ENCODE peak calls at places on chromosomes 12 and 14, in eight cellular contexts. One of them, this sample, is unnamed.

GRCh38 chr14:21039059-21039422 is 3.1 kb upstream of the RNASE7 start:
- DNase-seq in CD8-positive, alpha-beta memory T cell: no peak
- DNase-seq in spleen: peak
- DNase-seq in endothelial cell: peak
- DNase-seq in kidney tubule cell: no peak
- DNase-seq in fibroblast of lung: peak
- DNase-seq in GF-D8: no peak
- DNase-seq in stimulated activated CD4-positive, alpha-beta T cell treated with anti-CD3 and anti-CD28 coated beads, Interleukin-2, amount 100 ng/mL, for 48 hours: no peak
- DNase-seq in this sample: peak

GRCh38 chr14:82046512-82047226 is 513.0 kb upstream of the SEL1L start:
- DNase-seq in CD8-positive, alpha-beta memory T cell: no peak
- DNase-seq in spleen: no peak
- DNase-seq in endothelial cell: no peak
- DNase-seq in kidney tubule cell: no peak
- DNase-seq in fibroblast of lung: no peak
- DNase-seq in GF-D8: no peak
- DNase-seq in stimulated activated CD4-positive, alpha-beta T cell treated with anti-CD3 and anti-CD28 coated beads, Interleukin-2, amount 100 ng/mL, for 48 hours: no peak
- DNase-seq in this sample: no peak

GRCh38 chr12:69985656-69986055 is 160.6 kb downstream of the MYRFL start:
- DNase-seq in CD8-positive, alpha-beta memory T cell: no peak
- DNase-seq in spleen: no peak
- DNase-seq in endothelial cell: no peak
- DNase-seq in kidney tubule cell: peak
- DNase-seq in fibroblast of lung: no peak
- DNase-seq in GF-D8: no peak
- DNase-seq in stimulated activated CD4-positive, alpha-beta T cell treated with anti-CD3 and anti-CD28 coated beads, Interleukin-2, amount 100 ng/mL, for 48 hours: no peak
- DNase-seq in this sample: no peak

GRCh38 chr12:92717202-92717601 is 14.4 kb downstream of the PLEKHG7 start:
- DNase-seq in CD8-positive, alpha-beta memory T cell: no peak
- DNase-seq in spleen: no peak
- DNase-seq in endothelial cell: peak
- DNase-seq in kidney tubule cell: peak
- DNase-seq in fibroblast of lung: peak
- DNase-seq in GF-D8: peak
- DNase-seq in stimulated activated CD4-positive, alpha-beta T cell treated with anti-CD3 and anti-CD28 coated beads, Interleukin-2, amount 100 ng/mL, for 48 hours: no peak
- DNase-seq in this sample: peak

GRCh38 chr14:97061198-97061597 is 264.0 kb downstream of the VRK1 start:
- DNase-seq in CD8-positive, alpha-beta memory T cell: no peak
- DNase-seq in spleen: no peak
- DNase-seq in endothelial cell: no peak
- DNase-seq in kidney tubule cell: no peak
- DNase-seq in fibroblast of lung: no peak
- DNase-seq in GF-D8: no peak
- DNase-seq in stimulated activated CD4-positive, alpha-beta T cell treated with anti-CD3 and anti-CD28 coated beads, Interleukin-2, amount 100 ng/mL, for 48 hours: no peak
- DNase-seq in this sample: no peak

GRCh38 chr14:87794566-87794965 is 198.4 kb downstream of the GALC start:
- DNase-seq in CD8-positive, alpha-beta memory T cell: no peak
- DNase-seq in spleen: no peak
- DNase-seq in endothelial cell: no peak
- DNase-seq in kidney tubule cell: no peak
- DNase-seq in fibroblast of lung: no peak
- DNase-seq in GF-D8: no peak
- DNase-seq in stimulated activated CD4-positive, alpha-beta T cell treated with anti-CD3 and anti-CD28 coated beads, Interleukin-2, amount 100 ng/mL, for 48 hours: no peak
- DNase-seq in this sample: no peak

GRCh38 chr12:70985850-70986249 is 65.3 kb upstream of the PTPRR start:
- DNase-seq in CD8-positive, alpha-beta memory T cell: no peak
- DNase-seq in spleen: no peak
- DNase-seq in endothelial cell: no peak
- DNase-seq in kidney tubule cell: no peak
- DNase-seq in fibroblast of lung: peak
- DNase-seq in GF-D8: no peak
- DNase-seq in stimulated activated CD4-positive, alpha-beta T cell treated with anti-CD3 and anti-CD28 coated beads, Interleukin-2, amount 100 ng/mL, for 48 hours: no peak
- DNase-seq in this sample: peak

GRCh38 chr14:50928002-50928635 is 16.2 kb downstream of the PYGL start:
- DNase-seq in CD8-positive, alpha-beta memory T cell: no peak
- DNase-seq in spleen: no peak
- DNase-seq in endothelial cell: no peak
- DNase-seq in kidney tubule cell: peak
- DNase-seq in fibroblast of lung: peak
- DNase-seq in GF-D8: peak
- DNase-seq in stimulated activated CD4-positive, alpha-beta T cell treated with anti-CD3 and anti-CD28 coated beads, Interleukin-2, amount 100 ng/mL, for 48 hours: no peak
- DNase-seq in this sample: peak

GRCh38 chr12:123142948-123143752 is 7.7 kb downstream of the PITPNM2 start:
- DNase-seq in CD8-positive, alpha-beta memory T cell: no peak
- DNase-seq in spleen: no peak
- DNase-seq in endothelial cell: no peak
- DNase-seq in kidney tubule cell: peak
- DNase-seq in fibroblast of lung: no peak
- DNase-seq in GF-D8: no peak
- DNase-seq in stimulated activated CD4-positive, alpha-beta T cell treated with anti-CD3 and anti-CD28 coated beads, Interleukin-2, amount 100 ng/mL, for 48 hours: no peak
- DNase-seq in this sample: no peak

This sample was measured in amniotic epithelial cell.